ENCODE peak calls at places on chromosomes 1 and 21, in four cellular contexts. J, Q, X and L are unnamed samples.

GRCh38 chr21:31873275-31873695 is 465 bp downstream of the HUNK start:
- DNase-seq in X (peak), Q (peak), J (no peak), L (peak)

GRCh38 chr1:170200665-170201397 is 55.1 kb downstream of the NTMT2 start:
- DNase-seq in J (peak), Q (no peak), X (no peak), L (no peak)

GRCh38 chr1:30418426-30419245 is 304.7 kb downstream of the MATN1 start:
- DNase-seq in J (no peak), Q (peak), X (peak), L (no peak)

GRCh38 chr21:42650033-42650370 is 3.4 kb upstream of the PDE9A start:
- DNase-seq in X (no peak), J (no peak), Q (no peak), L (no peak)

GRCh38 chr1:116485976-116486375 is 84.8 kb downstream of the CD58 start:
- DNase-seq in Q (no peak), J (peak), X (no peak), L (no peak)

GRCh38 chr21:39484711-39485264 is 33.0 kb downstream of the SH3BGR start:
- DNase-seq in J (no peak), Q (no peak), X (no peak), L (no peak)

GRCh38 chr1:228276901-228277490 is 69.2 kb downstream of the OBSCN start:
- DNase-seq in Q (peak), X (peak), J (no peak), L (no peak)

GRCh38 chr1:56287736-56288135 is 291.6 kb downstream of the PLPP3 start:
- DNase-seq in X (no peak), Q (no peak), J (no peak), L (no peak)

GRCh38 chr21:14736162-14736561 is 190.0 kb upstream of the SAMSN1 start:
- DNase-seq in Q (no peak), J (no peak), X (no peak), L (no peak)

GRCh38 chr1:30764396-30764795 is 6.8 kb upstream of the LAPTM5 start:
- DNase-seq in Q (no peak), X (no peak), J (no peak), L (no peak)

GRCh38 chr1:234583755-234584430 is 26.1 kb downstream of the IRF2BP2 start:
- DNase-seq in X (no peak), J (no peak), Q (no peak), L (no peak)

GRCh38 chr1:229238674-229239415 is 32.1 kb upstream of the RAB4A start:
- DNase-seq in Q (no peak), J (no peak), X (peak), L (no peak)

GRCh38 chr1:55170426-55170825 is 44.7 kb downstream of the USP24 start:
- DNase-seq in Q (no peak), J (no peak), X (no peak), L (no peak)
- H4K5ac ChIP-seq in Q (no peak), J (no peak), X (no peak), L (no peak)

GRCh38 chr1:43358746-43359693 is at the start of gene CDC20:
- DNase-seq in J (peak), X (peak), Q (peak), L (peak)
- H2BK5ac ChIP-seq in J (peak), X (peak), Q (peak), L (peak)

DNA sequence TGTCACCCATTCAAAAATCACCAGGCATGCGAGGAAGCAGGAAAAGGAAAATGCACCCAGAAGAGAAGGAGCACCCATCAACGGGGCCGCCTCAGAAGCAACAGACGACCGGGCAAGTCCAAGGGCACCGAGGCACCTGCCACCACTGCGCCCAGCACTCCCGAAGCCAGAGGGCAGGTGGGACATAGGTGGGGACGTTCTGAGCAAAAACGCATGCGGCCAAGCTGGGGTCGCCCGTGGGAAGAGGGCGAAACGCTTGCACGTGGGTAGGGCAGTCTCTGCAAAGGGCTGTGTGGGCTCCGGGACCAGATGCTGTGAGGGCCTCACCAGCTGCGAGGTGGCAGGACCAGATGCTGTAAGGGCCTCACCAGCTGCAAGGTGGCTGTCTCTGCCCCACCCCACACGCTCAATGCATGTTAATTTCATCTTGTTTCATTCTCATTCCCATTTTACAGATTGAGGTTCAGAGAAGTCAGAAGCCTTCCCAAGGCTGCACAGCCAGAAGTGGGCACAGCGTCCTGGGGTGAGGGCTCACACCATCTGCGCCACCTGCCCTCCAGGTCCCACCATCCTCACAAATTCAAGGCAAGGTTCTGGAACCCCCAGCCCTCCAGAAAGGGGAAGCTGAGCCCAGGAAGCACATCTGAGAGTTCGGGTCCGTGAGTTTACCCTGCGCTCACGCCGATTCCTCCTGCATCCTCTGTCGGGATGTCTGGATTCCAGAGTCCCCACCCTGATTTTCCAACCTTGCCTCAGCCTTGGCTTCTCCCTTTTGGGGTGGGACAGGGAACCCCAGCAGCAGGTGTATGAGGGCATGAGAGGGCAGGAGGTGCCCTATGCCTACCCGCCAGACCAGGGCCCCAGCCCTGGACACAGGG is 8.2 kb upstream of the SAMD11 start:
- DNase-seq in J (no peak), X (no peak), Q (no peak), L (no peak)
- H2BK15ac ChIP-seq in J (no peak), X (no peak), Q (no peak), L (no peak)

GRCh38 chr1:188364927-188365449 is 1536.2 kb downstream of the PLA2G4A start:
- DNase-seq in J (no peak), X (no peak), Q (no peak), L (no peak)
- H4K5ac ChIP-seq in J (no peak), X (no peak), Q (no peak), L (no peak)